ENCODE peak calls at places on chromosomes 12 and 14, in five cellular contexts. Q is endodermal cell, I is B cell, O is GM23338, U is A549. D is an unnamed sample.

GRCh38 chr12:109732321-109733305 is 19.0 kb downstream of the FAM222A start:
- DNase-seq in Q (peak; percentile 44), I (no peak), O (no peak), U (no peak), D (no peak)

GRCh38 chr14:71773900-71774481 is 158.2 kb upstream of the RGS6 start:
- DNase-seq in Q (no peak), I (no peak), O (no peak), U (no peak), D (no peak)

GRCh38 chr12:2334291-2335088 is 281.7 kb downstream of the CACNA1C start:
- DNase-seq in Q (no peak), I (no peak), O (no peak), U (no peak), D (no peak)

GRCh38 chr12:22180699-22181098 is 134.7 kb downstream of the CMAS start:
- DNase-seq in Q (no peak), I (no peak), O (no peak), U (no peak), D (no peak)

GRCh38 chr14:104656014-104656714 is 33.3 kb upstream of the INF2 start:
- DNase-seq in Q (peak; percentile 39), I (peak; percentile 70), O (no peak), U (no peak), D (no peak)

GRCh38 chr12:28987538-28988383 is 161.3 kb upstream of the FAR2 start:
- DNase-seq in Q (no peak), I (no peak), O (no peak), U (no peak), D (no peak)

GRCh38 chr14:34237677-34238076 is 224.4 kb downstream of the SPTSSA start:
- DNase-seq in Q (no peak), I (no peak), O (no peak), U (no peak), D (no peak)

GRCh38 chr12:68406134-68406576 is 74.0 kb upstream of the MDM1 start:
- DNase-seq in Q (peak; percentile 74), I (no peak), O (peak; percentile 52), U (peak; percentile 25), D (peak; percentile 32)

GRCh38 chr12:6066651-6067050 is 57.8 kb downstream of the VWF start:
- DNase-seq in Q (no peak), I (no peak), O (no peak), U (no peak), D (no peak)

GRCh38 chr12:6065131-6065871 is 59.2 kb downstream of the VWF start:
- DNase-seq in Q (no peak), I (no peak), O (no peak), U (no peak), D (no peak)

GRCh38 chr12:6065872-6066217 is 58.6 kb downstream of the VWF start:
- DNase-seq in Q (no peak), I (no peak), O (no peak), U (no peak), D (no peak)

GRCh38 chr12:6068226-6068625 is 56.2 kb downstream of the VWF start:
- DNase-seq in Q (no peak), I (no peak), O (no peak), U (no peak), D (no peak)

DNA sequence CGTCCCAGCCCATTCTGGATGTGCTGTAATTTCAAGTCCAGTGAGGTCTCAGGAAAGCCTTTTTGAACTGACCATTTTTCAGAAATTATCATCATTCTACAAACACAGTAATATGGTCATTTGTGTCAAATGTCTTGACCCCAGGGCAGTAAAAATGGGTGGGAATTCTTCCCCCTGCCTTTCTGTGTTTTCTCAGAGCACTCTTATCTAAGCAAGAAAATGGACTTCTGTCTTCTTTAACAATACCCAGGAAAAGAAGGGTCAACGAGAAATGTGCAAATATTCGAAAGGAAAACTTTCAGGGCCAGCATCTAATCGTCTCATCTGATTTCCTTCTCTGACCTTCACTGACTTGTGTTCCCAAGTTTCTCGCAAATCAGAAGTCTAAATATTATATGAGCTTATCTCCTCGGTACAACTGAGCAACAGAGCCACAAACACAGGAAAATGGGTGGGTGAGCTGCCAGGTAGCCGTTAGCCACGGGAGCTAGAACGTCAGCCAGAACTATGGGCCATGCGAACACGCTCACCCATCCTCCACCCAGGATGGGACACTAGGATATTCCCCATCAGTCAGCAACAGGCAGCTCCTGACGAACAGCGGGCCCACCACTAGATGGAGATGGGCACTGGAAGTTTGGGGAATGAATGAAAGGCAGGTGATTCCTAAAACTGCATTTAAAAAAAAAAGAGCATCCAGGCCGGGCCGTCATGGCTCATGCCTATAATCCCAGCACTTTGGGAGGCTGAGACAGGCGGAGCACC is 57.1 kb downstream of the VWF start:
- DNase-seq in Q (peak; percentile 94), I (no peak), O (peak; percentile 79), U (peak; percentile 84), D (peak; percentile 59)
- TF ChIP-seq CTCF in Q (peak; percentile 90), I (no peak), O (peak; percentile 64), U (peak; percentile 53), D (peak; percentile 64)

DNA sequence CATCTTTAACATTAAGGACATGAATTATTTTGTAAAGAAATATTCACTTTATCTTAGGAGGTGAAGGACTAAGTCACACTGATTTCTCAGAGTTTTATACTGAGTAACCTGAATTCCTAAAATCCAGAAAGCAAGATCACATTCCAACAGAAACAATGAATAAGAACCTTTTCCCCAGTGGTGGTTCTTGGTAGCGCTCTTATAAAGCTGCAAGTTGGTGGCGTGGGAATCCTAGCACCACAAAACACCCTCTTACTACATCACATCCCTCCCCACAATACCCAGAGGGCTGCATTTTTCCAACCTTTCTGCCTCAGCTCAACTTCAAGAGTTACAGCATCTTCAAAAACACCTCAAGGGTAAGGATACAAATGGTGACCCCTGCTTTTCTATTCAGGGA is 44.0 kb upstream of the SMUG1 start:
- DNase-seq in Q (peak; percentile 69), I (no peak), O (peak; percentile 81), U (no peak), D (no peak)
- TF ChIP-seq CTCF in Q (peak; percentile 54), I (no peak), O (peak; percentile 34), U (no peak), D (peak; percentile 50)

DNA sequence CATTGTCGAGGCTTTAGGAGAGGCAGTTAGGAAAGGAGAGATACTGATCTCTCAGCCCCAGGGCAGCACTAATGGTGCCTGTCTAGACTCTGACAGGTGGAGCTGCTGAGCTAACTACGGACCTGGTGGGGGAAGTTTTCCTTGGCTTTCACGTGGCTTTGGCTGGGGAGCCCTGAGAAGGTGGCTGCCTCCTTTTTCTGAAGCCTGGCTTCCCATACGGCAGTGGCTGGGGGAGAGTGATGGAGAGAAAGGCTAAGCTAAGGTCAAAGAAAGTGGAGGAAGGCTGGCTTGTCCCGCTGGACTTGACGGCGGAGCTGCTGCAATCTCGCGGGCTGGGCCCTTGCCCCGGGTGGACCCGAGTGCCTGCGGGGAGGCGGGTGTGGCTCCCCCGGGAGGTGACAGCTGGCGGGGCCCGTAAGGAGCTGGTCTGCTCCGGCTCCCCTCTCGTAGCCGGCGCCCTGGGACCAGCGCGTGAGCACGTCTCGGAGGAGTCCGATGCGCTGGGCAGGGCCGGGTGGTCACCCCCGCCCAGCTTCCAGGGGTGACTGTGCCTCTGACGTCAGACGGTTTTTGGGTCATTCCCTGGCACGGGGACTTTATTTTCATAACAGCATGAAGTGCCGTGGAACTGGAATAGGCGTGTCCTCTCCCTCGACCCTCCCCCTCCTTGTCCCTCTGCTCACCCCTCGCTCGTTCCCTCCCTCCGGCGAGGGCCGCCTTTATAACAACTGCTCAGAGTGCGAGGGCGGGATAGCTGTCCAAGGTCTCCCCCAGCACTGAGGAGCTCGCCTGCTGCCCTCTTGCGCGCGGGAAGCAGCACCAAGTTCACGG is at the start of gene GPRC5A:
- DNase-seq in Q (peak; percentile 93), I (peak; percentile 41), O (peak; percentile 79), U (peak; percentile 90), D (peak; percentile 26)
- TF ChIP-seq CTCF in Q (peak; percentile 61), I (no peak), O (no peak), U (peak; percentile 40), D (no peak)

DNA sequence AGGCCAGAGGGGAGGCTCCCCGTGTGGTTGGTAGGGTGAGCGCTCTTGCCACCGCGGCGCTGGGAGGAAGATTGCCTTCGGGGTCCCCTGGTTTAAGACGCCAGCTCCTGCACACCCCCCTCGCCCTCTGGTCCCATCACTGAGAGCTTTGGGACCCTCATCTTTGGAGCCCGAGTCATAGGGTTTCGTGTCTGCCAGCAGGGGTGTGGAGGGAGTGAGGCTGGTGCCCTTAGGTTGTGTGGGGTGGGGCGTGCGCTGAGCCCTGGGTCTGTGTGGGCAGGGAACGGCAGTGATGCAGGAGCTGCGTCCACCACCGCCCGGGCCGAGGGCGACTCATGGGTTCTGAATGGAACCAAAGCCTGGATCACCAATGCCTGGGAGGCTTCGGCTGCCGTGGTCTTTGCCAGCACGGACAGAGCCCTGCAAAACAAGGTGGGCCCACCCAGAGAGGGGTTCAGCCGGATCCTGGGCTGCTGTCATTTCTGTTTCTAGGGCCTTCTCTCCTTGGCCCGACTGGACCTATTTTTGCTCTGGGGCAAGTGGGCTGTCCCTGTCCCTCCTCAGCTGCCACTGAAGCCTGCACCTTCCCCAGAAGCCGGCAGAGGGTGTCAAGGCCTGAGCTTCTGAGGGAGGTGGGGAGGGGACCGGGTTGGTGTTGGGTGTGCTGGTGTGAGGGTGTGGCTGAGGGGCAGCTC is 12.1 kb downstream of the ACADS start:
- DNase-seq in Q (peak; percentile 91), I (no peak), O (peak; percentile 68), U (no peak), D (peak; percentile 39)
- TF ChIP-seq CTCF in Q (peak; percentile 67), I (no peak), O (peak; percentile 50), U (no peak), D (peak; percentile 11)

GRCh38 chr12:7369274-7369729 is 65.4 kb downstream of the ACSM4 start:
- DNase-seq in Q (no peak), I (no peak), O (no peak), U (no peak), D (no peak)

GRCh38 chr12:7375145-7375543 is 68.8 kb downstream of the CD163L1 start:
- DNase-seq in Q (no peak), I (no peak), O (no peak), U (no peak), D (no peak)

GRCh38 chr12:7376196-7376595 is 67.8 kb downstream of the CD163L1 start:
- DNase-seq in Q (no peak), I (no peak), O (no peak), U (no peak), D (no peak)

GRCh38 chr12:7373226-7373625 is 69.4 kb downstream of the ACSM4 start:
- DNase-seq in Q (no peak), I (no peak), O (no peak), U (no peak), D (no peak)

DNA sequence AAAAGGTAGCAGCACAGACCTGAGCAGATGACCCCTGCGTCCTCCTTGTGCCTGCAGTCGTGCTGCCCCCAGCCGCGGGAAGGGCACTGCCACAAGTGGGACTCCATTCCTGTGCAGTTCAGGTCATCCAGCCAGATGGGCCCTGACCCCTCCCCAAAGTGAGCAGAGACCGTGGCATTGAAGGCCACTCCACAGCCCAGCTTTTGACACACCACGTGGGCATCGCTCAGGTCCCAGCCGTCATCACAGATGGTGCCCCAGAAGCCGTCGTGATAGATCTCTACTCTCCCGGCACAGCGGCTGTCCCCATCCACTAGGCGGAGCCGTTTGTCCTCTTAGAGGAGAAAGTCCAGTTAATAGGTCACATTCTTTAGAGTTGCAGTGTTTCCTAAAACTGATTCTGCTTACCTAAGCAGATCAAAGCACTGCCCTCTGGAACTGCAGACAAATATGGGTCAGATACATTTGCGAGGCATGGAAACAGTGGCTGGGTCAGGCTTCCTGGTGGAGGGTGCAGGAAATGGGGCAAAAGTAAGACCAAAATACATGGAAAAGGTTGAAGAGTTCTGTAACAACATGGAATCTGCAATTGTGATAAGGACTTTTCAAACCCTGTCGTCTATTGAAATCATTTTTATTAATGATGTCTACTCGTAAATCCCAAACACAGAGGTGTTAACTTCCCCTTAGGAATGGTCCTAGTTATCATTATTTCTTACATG is 69.4 kb downstream of the CD163L1 start:
- DNase-seq in Q (peak; percentile 92), I (no peak), O (peak; percentile 91), U (peak; percentile 56), D (peak; percentile 53)
- TF ChIP-seq CTCF in Q (peak; percentile 95), I (peak; percentile 15), O (peak; percentile 85), U (peak; percentile 60), D (peak; percentile 22)

D was measured in endothelial cell.